ENCODE peak calls at places on chromosomes 11 and 22, in six cellular contexts. A is RWPE1, H is aorta, Z is breast epithelium, R is heart right ventricle, L is endothelial cell of umbilical vein. V is an unnamed sample.

GRCh38 chr11:34938621-34939020 is 22.2 kb downstream of the PDHX start:
- DNase-seq in A (no peak), H (no peak), Z (no peak), R (no peak), L (no peak), V (no peak)

GRCh38 chr11:36282926-36283325 is 6.3 kb downstream of the COMMD9 start:
- DNase-seq in A (no peak), H (no peak), Z (no peak), R (no peak), L (no peak), V (no peak)

GRCh38 chr11:17479284-17480214 is 2.9 kb upstream of the ABCC8 start:
- DNase-seq in A (peak), H (no peak), Z (no peak), R (peak), L (peak), V (no peak)

GRCh38 chr11:87454246-87454645 is 416.5 kb downstream of the TMEM135 start:
- DNase-seq in A (no peak), H (no peak), Z (no peak), R (no peak), L (no peak), V (no peak)

GRCh38 chr11:9565822-9566560 is 7.5 kb upstream of the WEE1 start:
- DNase-seq in A (peak), H (peak), Z (no peak), R (peak), L (peak), V (peak)

GRCh38 chr22:20811171-20811570 is 37.3 kb downstream of the SERPIND1 start:
- DNase-seq in A (no peak), H (no peak), Z (peak), R (no peak), L (no peak), V (no peak)

GRCh38 chr11:76267563-76267962 is 61.3 kb upstream of the WNT11 start:
- DNase-seq in A (no peak), H (no peak), Z (no peak), R (no peak), L (no peak), V (no peak)

GRCh38 chr11:26297179-26297970 is 34.6 kb upstream of the ANO3 start:
- DNase-seq in A (peak), H (no peak), Z (no peak), R (no peak), L (peak), V (no peak)

GRCh38 chr11:128235958-128236357 is 351.4 kb downstream of the ETS1 start:
- DNase-seq in A (no peak), H (no peak), Z (no peak), R (no peak), L (peak), V (no peak)

GRCh38 chr11:35340101-35340500 is 79.3 kb downstream of the SLC1A2 start:
- DNase-seq in A (no peak), H (no peak), Z (no peak), R (no peak), L (no peak), V (no peak)

GRCh38 chr11:57413681-57414080 is 13.2 kb downstream of the SLC43A3 start:
- DNase-seq in A (no peak), H (no peak), Z (no peak), R (no peak), L (no peak), V (no peak)

GRCh38 chr11:76857776-76858461 is 2.8 kb upstream of the ACER3 start:
- DNase-seq in A (no peak), H (no peak), Z (no peak), R (no peak), L (no peak), V (no peak)

GRCh38 chr22:19047993-19048392 is 74.2 kb downstream of the DGCR2 start:
- DNase-seq in A (no peak), H (no peak), Z (no peak), R (no peak), L (no peak), V (peak)

GRCh38 chr11:125625594-125626380 is 824 bp downstream of the CHEK1 start:
- DNase-seq in A (peak), H (peak), Z (peak), R (peak), L (peak), V (peak)

GRCh38 chr11:120810251-120810650 is 213.7 kb upstream of the TBCEL start:
- DNase-seq in A (no peak), H (no peak), Z (no peak), R (no peak), L (no peak), V (no peak)

GRCh38 chr11:111918390-111919256 is at the start of gene C11orf52:
- DNase-seq in A (peak), H (no peak), Z (peak), R (peak), L (peak), V (peak)

GRCh38 chr22:35023692-35024363 is 42.1 kb upstream of the ISX start:
- DNase-seq in A (peak), H (peak), Z (peak), R (peak), L (no peak), V (no peak)

GRCh38 chr11:8826901-8827560 is 84.0 kb upstream of the AKIP1 start:
- DNase-seq in A (no peak), H (no peak), Z (no peak), R (no peak), L (no peak), V (no peak)

GRCh38 chr11:110317516-110317932 is 21.1 kb upstream of the RDX start:
- DNase-seq in A (no peak), H (no peak), Z (no peak), R (peak), L (peak), V (no peak)

GRCh38 chr11:35683728-35684339 is 21.3 kb downstream of the TRIM44 start:
- DNase-seq in A (no peak), H (no peak), Z (no peak), R (no peak), L (no peak), V (no peak)

GRCh38 chr11:125239585-125240331 is 75.2 kb downstream of the PKNOX2 start:
- DNase-seq in A (no peak), H (no peak), Z (no peak), R (no peak), L (no peak), V (no peak)

GRCh38 chr11:122756417-122756816 is 81.9 kb upstream of the CRTAM start:
- DNase-seq in A (no peak), H (peak), Z (no peak), R (peak), L (no peak), V (no peak)

GRCh38 chr22:20948989-20949388 is 18.1 kb upstream of the AIFM3 start:
- DNase-seq in A (no peak), H (no peak), Z (no peak), R (no peak), L (no peak), V (no peak)

GRCh38 chr11:134398079-134398444 is 14.0 kb downstream of the B3GAT1 start:
- DNase-seq in A (peak), H (no peak), Z (no peak), R (no peak), L (no peak), V (no peak)

GRCh38 chr11:62472063-62472884 is 53.4 kb downstream of the SCGB1A1 start:
- DNase-seq in A (peak), H (no peak), Z (no peak), R (no peak), L (no peak), V (no peak)

GRCh38 chr11:122584670-122585069 is 70.9 kb upstream of the UBASH3B start:
- DNase-seq in A (no peak), H (no peak), Z (no peak), R (no peak), L (no peak), V (no peak)

GRCh38 chr22:27687984-27688545 is 113.5 kb downstream of the MN1 start:
- DNase-seq in A (no peak), H (no peak), Z (no peak), R (no peak), L (no peak), V (no peak)

GRCh38 chr11:3206128-3206921 is 12.3 kb downstream of the MRGPRG start:
- DNase-seq in A (no peak), H (peak), Z (no peak), R (no peak), L (no peak), V (no peak)

GRCh38 chr11:95835351-95835750 is 45.1 kb downstream of the CEP57 start:
- DNase-seq in A (no peak), H (no peak), Z (no peak), R (no peak), L (no peak), V (no peak)

GRCh38 chr11:44987506-44987905 is 36.8 kb upstream of the TP53I11 start:
- DNase-seq in A (no peak), H (peak), Z (no peak), R (no peak), L (no peak), V (no peak)

GRCh38 chr11:14132312-14132711 is 169.8 kb downstream of the SPON1 start:
- DNase-seq in A (no peak), H (no peak), Z (no peak), R (peak), L (no peak), V (no peak)

GRCh38 chr11:86013718-86014117 is 55.2 kb downstream of the PICALM start:
- DNase-seq in A (no peak), H (no peak), Z (no peak), R (no peak), L (no peak), V (no peak)

GRCh38 chr11:63583288-63583687 is 20.1 kb upstream of the PLAAT2 start:
- DNase-seq in A (no peak), H (no peak), Z (no peak), R (no peak), L (no peak), V (no peak)

GRCh38 chr11:125569913-125570621 is 790 bp downstream of the EI24 start:
- DNase-seq in A (peak), H (no peak), Z (no peak), R (no peak), L (peak), V (no peak)

GRCh38 chr22:39567135-39567946 is 3.2 kb upstream of the CACNA1I start:
- DNase-seq in A (no peak), H (no peak), Z (no peak), R (no peak), L (no peak), V (no peak)

GRCh38 chr11:79834015-79834414 is 393.2 kb upstream of the TENM4 start:
- DNase-seq in A (no peak), H (no peak), Z (no peak), R (no peak), L (no peak), V (no peak)

GRCh38 chr11:70483940-70484339 is 85.6 kb downstream of the CTTN start:
- DNase-seq in A (no peak), H (no peak), Z (no peak), R (no peak), L (no peak), V (no peak)

GRCh38 chr11:115605397-115606222 is 101.4 kb upstream of the CADM1 start:
- DNase-seq in A (no peak), H (no peak), Z (no peak), R (no peak), L (no peak), V (no peak)

GRCh38 chr11:2677127-2677526 is 22.7 kb downstream of the KCNQ1OT1 start:
- DNase-seq in A (no peak), H (no peak), Z (no peak), R (no peak), L (no peak), V (no peak)

DNA sequence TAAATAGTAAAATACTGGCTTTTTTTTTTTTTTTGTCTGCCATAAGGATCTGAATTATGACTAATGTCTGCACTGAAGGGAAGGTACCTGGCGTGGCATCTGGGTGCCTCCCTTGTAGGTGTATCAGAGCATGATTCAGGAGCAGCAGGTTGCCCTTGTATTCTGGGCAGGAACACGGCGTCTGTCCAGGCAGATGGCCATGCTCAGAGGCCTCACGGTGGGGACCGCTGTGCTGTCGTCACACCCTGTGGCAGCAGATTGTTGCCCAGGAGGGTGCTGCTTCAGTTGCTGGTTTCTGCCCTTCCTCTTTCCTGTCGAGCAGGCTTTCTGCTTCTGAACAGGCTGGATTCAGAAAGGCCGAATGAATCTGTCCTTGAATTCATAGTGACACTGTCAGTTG is 10.9 kb downstream of the ZNRF3 start:
- DNase-seq in A (peak), H (no peak), Z (no peak), R (no peak), L (no peak), V (peak)
- H3K27ac ChIP-seq in A (peak), H (no peak), Z (no peak), R (no peak), L (no peak), V (peak)

GRCh38 chr11:100684101-100685065 is 2.7 kb upstream of the ARHGAP42 start:
- DNase-seq in A (peak), H (no peak), Z (no peak), R (no peak), L (no peak), V (no peak)
- H3K27ac ChIP-seq in A (no peak), H (peak), Z (peak), R (no peak), L (no peak), V (peak)

GRCh38 chr11:103737791-103738190 is 298.6 kb upstream of the DDI1 start:
- DNase-seq in A (no peak), H (no peak), Z (no peak), R (peak), L (no peak), V (no peak)
- H3K27ac ChIP-seq in A (no peak), H (no peak), Z (no peak), R (peak), L (no peak), V (no peak)

DNA sequence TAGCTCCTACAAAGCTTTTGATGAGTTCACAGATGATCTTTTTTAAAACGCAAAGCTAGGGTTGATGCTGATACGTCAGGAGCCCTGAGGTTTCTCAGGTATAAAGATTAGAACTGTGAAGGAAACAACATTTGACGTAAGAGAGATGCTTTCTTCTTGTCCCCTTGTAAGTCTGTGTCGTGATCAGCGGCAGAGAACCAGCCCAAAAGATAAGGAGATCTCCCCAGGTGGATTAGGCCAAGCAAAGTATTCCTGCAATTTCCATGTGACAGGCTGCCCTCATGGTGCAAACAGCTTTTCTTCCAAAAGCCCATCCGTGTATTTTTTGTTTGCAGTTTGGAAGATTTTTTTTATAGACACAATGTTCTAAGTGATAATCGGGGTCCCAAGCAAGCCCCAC is 45.9 kb upstream of the YWHAH start:
- DNase-seq in A (no peak), H (no peak), Z (no peak), R (no peak), L (no peak), V (no peak)
- H3K27ac ChIP-seq in A (no peak), H (no peak), Z (no peak), R (no peak), L (no peak), V (no peak)

DNA sequence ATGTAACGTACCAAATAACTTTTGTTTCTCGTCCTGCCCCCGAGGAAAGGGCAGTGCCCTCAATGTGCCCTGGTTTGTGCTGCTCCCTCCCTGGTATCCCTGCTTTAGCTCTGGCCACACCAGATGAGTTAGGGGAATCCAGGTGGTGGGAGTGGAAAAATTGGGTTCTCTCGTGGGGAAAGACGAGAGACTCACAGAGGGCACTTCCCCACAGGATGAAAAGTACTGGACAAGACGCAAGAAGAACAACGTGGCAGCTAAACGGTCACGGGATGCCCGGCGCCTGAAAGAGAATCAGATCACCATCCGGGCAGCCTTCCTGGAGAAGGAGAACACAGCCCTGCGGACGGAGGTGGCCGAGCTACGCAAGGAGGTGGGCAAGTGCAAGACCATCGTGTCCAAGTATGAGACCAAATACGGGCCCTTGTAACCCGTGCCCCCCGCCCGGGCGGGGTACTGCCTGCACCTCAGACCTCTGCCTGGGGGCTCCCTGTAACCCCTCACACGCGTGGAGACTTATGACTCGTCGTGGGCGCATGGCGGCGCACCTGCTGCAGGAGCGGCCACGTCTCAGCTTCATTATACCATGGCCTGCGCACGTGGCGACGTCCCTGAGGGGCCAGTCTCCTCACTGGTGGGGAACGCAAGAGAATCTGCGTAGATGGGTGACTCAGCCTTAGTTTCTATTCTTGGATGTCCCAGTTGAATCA is 13.9 kb downstream of the TEF start:
- DNase-seq in A (no peak), H (no peak), Z (no peak), R (no peak), L (no peak), V (no peak)
- H3K27ac ChIP-seq in A (peak), H (no peak), Z (peak), R (peak), L (no peak), V (no peak)

GRCh38 chr11:6474806-6475500 is 1.2 kb upstream of the TRIM3 start:
- DNase-seq in A (no peak), H (no peak), Z (no peak), R (no peak), L (no peak), V (no peak)
- H3K27ac ChIP-seq in A (peak), H (no peak), Z (peak), R (peak), L (no peak), V (peak)

GRCh38 chr11:114440971-114441810 is 1.9 kb downstream of the REXO2 start:
- DNase-seq in A (no peak), H (no peak), Z (no peak), R (no peak), L (peak), V (no peak)
- H3K27ac ChIP-seq in A (no peak), H (no peak), Z (no peak), R (peak), L (no peak), V (peak)

GRCh38 chr22:43295660-43296059 is 47.5 kb downstream of the SCUBE1 start:
- DNase-seq in A (no peak), H (no peak), Z (no peak), R (no peak), L (no peak), V (no peak)
- H3K27ac ChIP-seq in A (no peak), H (no peak), Z (no peak), R (no peak), L (no peak), V (no peak)

DNA sequence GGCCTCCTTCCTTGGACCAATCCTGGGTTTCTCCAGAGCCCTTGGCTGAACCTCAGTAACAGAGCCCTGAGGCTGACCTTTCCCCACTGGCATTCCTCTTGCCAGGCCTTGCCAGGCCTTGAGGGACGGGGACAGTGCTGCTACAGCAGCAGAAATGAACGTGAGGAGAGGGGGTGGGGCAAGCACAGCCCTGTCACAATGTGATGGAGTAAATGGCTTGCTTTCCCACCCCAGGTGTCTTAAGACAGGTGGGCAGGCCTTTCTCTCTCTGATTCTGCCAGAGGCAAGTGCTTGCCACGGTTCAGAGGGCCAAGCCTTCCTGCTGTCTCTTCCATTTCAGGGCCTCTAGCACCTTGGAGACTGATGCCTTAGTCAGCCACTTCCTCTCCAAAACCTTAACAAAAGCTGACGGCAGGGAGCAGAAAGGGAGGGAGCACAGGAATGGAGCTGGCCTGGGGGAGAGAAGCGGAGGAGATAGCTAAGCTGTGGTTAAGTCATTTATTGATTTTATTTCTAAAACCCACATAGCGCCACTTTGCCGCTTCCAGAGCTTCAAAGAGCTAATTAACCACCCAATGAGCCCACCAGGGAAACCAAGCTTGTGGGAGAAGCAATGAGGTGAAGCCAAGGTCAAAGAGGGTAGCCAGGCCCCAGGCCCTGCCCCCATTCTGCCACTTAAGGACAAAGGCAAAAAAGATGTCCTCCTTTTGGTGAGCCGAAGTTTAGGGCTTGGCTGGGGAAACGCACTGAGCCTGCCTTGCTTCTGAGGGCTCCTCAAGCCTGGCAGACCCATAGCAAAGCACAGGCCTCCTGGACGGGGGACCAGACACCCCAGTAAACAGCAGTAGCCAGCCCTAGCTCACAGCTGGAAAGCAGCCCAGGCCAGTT is 3.4 kb upstream of the PYGM start:
- DNase-seq in A (no peak), H (no peak), Z (peak), R (no peak), L (peak), V (no peak)
- H3K27ac ChIP-seq in A (peak), H (no peak), Z (peak), R (peak), L (peak), V (peak)

GRCh38 chr22:24893341-24894070 is 53.0 kb downstream of the LHFPL7 start:
- DNase-seq in A (no peak), H (no peak), Z (no peak), R (no peak), L (no peak), V (no peak)
- H3K27ac ChIP-seq in A (peak), H (no peak), Z (peak), R (peak), L (peak), V (peak)

V was measured in RWPE2.